ENCODE peak calls at places on chromosomes 13 and 19, in four cellular contexts. Y, Q, G and W are unnamed samples.

GRCh38 chr13:44120814-44121505 is 241.3 kb downstream of the LACC1 start:
- DNase-seq in Y (no peak), Q (no peak), G (no peak), W (no peak)

GRCh38 chr13:110307697-110308376 is 753 bp downstream of the COL4A2 start:
- DNase-seq in Y (no peak), Q (no peak), G (no peak), W (no peak)

GRCh38 chr19:29188289-29188688 is 24.7 kb downstream of the UQCRFS1 start:
- DNase-seq in Y (no peak), Q (no peak), G (no peak), W (no peak)

GRCh38 chr19:21698215-21698614 is 69.2 kb downstream of the ZNF100 start:
- DNase-seq in Y (no peak), Q (peak), G (no peak), W (no peak)

GRCh38 chr19:18833141-18833476 is 1.4 kb downstream of the UPF1 start:
- DNase-seq in Y (no peak), Q (no peak), G (no peak), W (no peak)

GRCh38 chr19:51681286-51681956 is 11.7 kb upstream of the SPACA6 start:
- DNase-seq in Y (no peak), Q (peak), G (no peak), W (no peak)

GRCh38 chr13:112955956-112956355 is 13.1 kb upstream of the MCF2L start:
- DNase-seq in Y (no peak), Q (no peak), G (no peak), W (no peak)

GRCh38 chr19:50377051-50377441 is 789 bp downstream of the NR1H2 start:
- DNase-seq in Y (no peak), Q (peak), G (no peak), W (no peak)

GRCh38 chr13:52455677-52456041 is 381 bp downstream of the CKAP2 start:
- DNase-seq in Y (peak), Q (peak), G (peak), W (peak)

GRCh38 chr13:113970810-113971470 is 2.9 kb downstream of the C13orf46 start:
- DNase-seq in Y (no peak), Q (no peak), G (no peak), W (peak)

GRCh38 chr19:36030264-36031148 is 2.2 kb downstream of the CLIP3 start:
- DNase-seq in Y (no peak), Q (no peak), G (no peak), W (no peak)

GRCh38 chr19:28577199-28577598 is 635.8 kb downstream of the UQCRFS1 start:
- DNase-seq in Y (no peak), Q (no peak), G (no peak), W (no peak)

GRCh38 chr13:32164622-32165268 is 133.2 kb downstream of the FRY start:
- DNase-seq in Y (peak), Q (peak), G (no peak), W (no peak)

GRCh38 chr19:18785179-18786124 is 5.7 kb downstream of the COMP start:
- DNase-seq in Y (no peak), Q (peak), G (peak), W (no peak)

GRCh38 chr13:29771247-29771646 is 79.2 kb downstream of the UBL3 start:
- DNase-seq in Y (no peak), Q (no peak), G (no peak), W (no peak)

GRCh38 chr19:58021541-58022282 is 12.1 kb upstream of the ZSCAN1 start:
- DNase-seq in Y (peak), Q (peak), G (no peak), W (peak)

GRCh38 chr13:72462726-72463125 is 264.7 kb downstream of the MZT1 start:
- DNase-seq in Y (no peak), Q (no peak), G (no peak), W (no peak)

GRCh38 chr19:7159105-7159933 is 89.8 kb downstream of the ZNF557 start:
- DNase-seq in Y (peak), Q (no peak), G (no peak), W (no peak)

GRCh38 chr13:40120781-40121180 is 465.3 kb downstream of the COG6 start:
- DNase-seq in Y (no peak), Q (no peak), G (no peak), W (no peak)

GRCh38 chr13:100438059-100438788 is 150.4 kb downstream of the GGACT start:
- DNase-seq in Y (no peak), Q (no peak), G (no peak), W (no peak)

GRCh38 chr19:35977446-35978222 is 17.4 kb upstream of the SDHAF1 start:
- DNase-seq in Y (no peak), Q (peak), G (no peak), W (no peak)

GRCh38 chr19:32318884-32319520 is 26.4 kb upstream of the ZNF507 start:
- DNase-seq in Y (peak), Q (peak), G (no peak), W (no peak)

GRCh38 chr19:45265375-45265774 is 14.3 kb downstream of the MARK4 start:
- DNase-seq in Y (no peak), Q (no peak), G (no peak), W (no peak)

GRCh38 chr13:107461751-107462150 is 753.6 kb downstream of the LIG4 start:
- DNase-seq in Y (no peak), Q (no peak), G (no peak), W (no peak)

GRCh38 chr13:50589139-50589538 is 254.4 kb downstream of the DLEU7 start:
- DNase-seq in Y (no peak), Q (peak), G (no peak), W (no peak)

GRCh38 chr19:4029247-4029614 is 21.7 kb downstream of the PIAS4 start:
- DNase-seq in Y (no peak), Q (no peak), G (no peak), W (no peak)

GRCh38 chr13:41985788-41986508 is 25.0 kb upstream of the VWA8 start:
- DNase-seq in Y (no peak), Q (no peak), G (no peak), W (no peak)

GRCh38 chr13:45331123-45331619 is 9.8 kb downstream of the TPT1 start:
- DNase-seq in Y (no peak), Q (no peak), G (no peak), W (no peak)

GRCh38 chr13:83943530-83944279 is 61.4 kb upstream of the SLITRK1 start:
- DNase-seq in Y (peak), Q (no peak), G (no peak), W (no peak)

GRCh38 chr13:65965496-65965895 is 1264.6 kb downstream of the PCDH9 start:
- DNase-seq in Y (no peak), Q (no peak), G (no peak), W (no peak)

GRCh38 chr19:4200940-4201542 is 18.6 kb downstream of the ANKRD24 start:
- DNase-seq in Y (no peak), Q (no peak), G (no peak), W (no peak)